ENCODE peak calls at places on chromosomes 11 and 22, in five cellular contexts. P is H9, X is trophoblast cell, I is IMR-90, M is neuronal stem cell. V is an unnamed sample.

GRCh38 chr22:36010913-36011312 is 17.7 kb downstream of the RBFOX2 start:
- DNase-seq in P (no peak), X (peak; percentile 56), I (peak; percentile 92), M (no peak), V (peak; percentile 94)

GRCh38 chr11:65384301-65384889 is 1.9 kb upstream of the SLC25A45 start:
- DNase-seq in P (no peak), X (no peak), I (peak; percentile 56), M (no peak), V (peak; percentile 86)

GRCh38 chr22:45537734-45538181 is 35.1 kb downstream of the FBLN1 start:
- DNase-seq in P (no peak), X (no peak), I (peak; percentile 84), M (no peak), V (no peak)

GRCh38 chr11:45324459-45324858 is 38.3 kb upstream of the SYT13 start:
- DNase-seq in P (no peak), X (no peak), I (no peak), M (no peak), V (no peak)

GRCh38 chr22:39273950-39274887 is 29.4 kb upstream of the PDGFB start:
- DNase-seq in P (no peak), X (no peak), I (no peak), M (no peak), V (no peak)

GRCh38 chr22:50627914-50628542 is at the start of gene ARSA:
- DNase-seq in P (peak; percentile 86), X (peak; percentile 88), I (peak; percentile 81), M (peak; percentile 82), V (peak; percentile 86)

GRCh38 chr11:70594031-70594430 is 195.7 kb downstream of the CTTN start:
- DNase-seq in P (no peak), X (no peak), I (no peak), M (no peak), V (no peak)

GRCh38 chr11:85109141-85109540 is 518.0 kb downstream of the DLG2 start:
- DNase-seq in P (no peak), X (no peak), I (no peak), M (no peak), V (no peak)

GRCh38 chr22:36369004-36369921 is 18.5 kb downstream of the MYH9 start:
- DNase-seq in P (no peak), X (peak; percentile 91), I (peak; percentile 21), M (no peak), V (peak; percentile 56)

DNA sequence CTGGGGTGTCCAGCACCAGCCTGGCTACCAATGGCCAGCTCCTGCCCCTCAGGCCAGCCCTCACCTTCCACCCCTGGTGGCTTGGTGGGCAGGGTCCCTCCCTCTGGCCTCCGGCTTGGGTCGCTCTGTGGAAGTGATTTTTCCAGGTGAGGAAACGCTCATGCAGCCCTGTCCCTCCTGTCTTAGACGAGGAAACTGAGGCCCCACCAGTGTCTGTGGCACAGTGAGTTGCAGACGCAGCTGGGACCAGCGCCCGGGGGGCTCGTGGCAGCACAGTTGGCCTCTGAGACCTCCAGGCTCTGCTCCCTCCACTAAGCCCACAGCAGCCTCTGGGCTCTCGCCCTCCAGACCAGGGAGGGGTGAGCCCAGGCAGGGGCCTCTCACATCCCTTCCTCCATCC is 6.2 kb downstream of the B3GAT1 start:
- DNase-seq in P (no peak), X (no peak), I (no peak), M (no peak), V (no peak)
- H2AFZ ChIP-seq in P (no peak overlapping the region), X (no peak overlapping the region), I (no peak overlapping the region), M (no peak overlapping the region), V (no peak overlapping the region)

GRCh38 chr11:9780929-9781328 is 117.1 kb downstream of the SWAP70 start:
- DNase-seq in P (no peak), X (no peak), I (no peak), M (no peak), V (no peak)

GRCh38 chr11:9787260-9787659 is 123.4 kb downstream of the SWAP70 start:
- DNase-seq in P (no peak), X (no peak), I (no peak), M (no peak), V (no peak)

GRCh38 chr11:9784602-9785315 is 120.9 kb downstream of the SWAP70 start:
- DNase-seq in P (no peak), X (no peak), I (no peak), M (no peak), V (no peak)

GRCh38 chr11:9787981-9788521 is 124.2 kb downstream of the SWAP70 start:
- DNase-seq in P (no peak), X (no peak), I (peak; percentile 95), M (no peak), V (peak; percentile 44)

DNA sequence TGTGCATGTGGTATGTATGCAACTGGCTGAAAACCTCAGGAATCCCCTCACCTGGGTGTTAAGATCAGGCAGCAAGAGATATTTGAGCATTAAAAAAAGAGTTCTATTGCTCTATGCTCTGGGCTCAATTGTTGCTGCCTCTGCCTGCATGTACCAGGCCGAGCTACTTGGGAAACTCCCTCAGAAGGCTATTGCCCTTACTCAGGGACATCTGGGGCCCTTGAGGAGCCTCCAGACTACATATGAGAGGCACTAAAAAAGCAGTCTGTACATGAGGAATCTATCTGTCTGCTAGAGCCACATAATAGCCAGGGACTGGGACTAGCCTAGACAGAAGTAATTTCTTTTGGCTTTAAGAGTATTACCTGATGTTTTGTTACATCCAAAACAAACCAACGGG is 120.1 kb downstream of the SWAP70 start:
- DNase-seq in P (no peak), X (no peak), I (peak; percentile 41), M (no peak), V (peak; percentile 43)
- H3K18ac ChIP-seq in P (no peak overlapping the region), X (no peak overlapping the region), I (peak overlapping the region; percentile 48), M (no peak overlapping the region), V (no peak overlapping the region)

DNA sequence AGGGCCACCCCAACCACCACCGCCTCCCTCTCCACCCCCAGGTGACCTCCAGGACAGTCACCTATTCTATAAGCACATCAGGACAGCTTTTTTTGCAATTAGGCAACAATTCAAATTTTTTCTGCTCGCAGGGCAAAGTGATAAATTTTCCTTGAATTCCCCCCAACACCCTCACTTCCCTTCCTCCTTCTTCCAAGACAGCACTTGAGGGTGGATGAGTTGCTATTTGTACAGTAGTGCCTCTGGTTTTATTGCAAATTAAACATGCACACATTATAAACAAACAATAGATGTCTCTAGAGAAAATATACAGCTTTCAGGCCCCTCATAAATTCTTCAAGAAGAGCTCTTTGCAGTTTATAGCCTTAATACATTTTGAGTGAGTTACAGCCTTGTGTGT is 80.9 kb upstream of the USP47 start:
- DNase-seq in P (no peak), X (no peak), I (no peak), M (no peak), V (no peak)
- H2AFZ ChIP-seq in P (no peak overlapping the region), X (no peak overlapping the region), I (no peak overlapping the region), M (no peak overlapping the region), V (no peak overlapping the region)

DNA sequence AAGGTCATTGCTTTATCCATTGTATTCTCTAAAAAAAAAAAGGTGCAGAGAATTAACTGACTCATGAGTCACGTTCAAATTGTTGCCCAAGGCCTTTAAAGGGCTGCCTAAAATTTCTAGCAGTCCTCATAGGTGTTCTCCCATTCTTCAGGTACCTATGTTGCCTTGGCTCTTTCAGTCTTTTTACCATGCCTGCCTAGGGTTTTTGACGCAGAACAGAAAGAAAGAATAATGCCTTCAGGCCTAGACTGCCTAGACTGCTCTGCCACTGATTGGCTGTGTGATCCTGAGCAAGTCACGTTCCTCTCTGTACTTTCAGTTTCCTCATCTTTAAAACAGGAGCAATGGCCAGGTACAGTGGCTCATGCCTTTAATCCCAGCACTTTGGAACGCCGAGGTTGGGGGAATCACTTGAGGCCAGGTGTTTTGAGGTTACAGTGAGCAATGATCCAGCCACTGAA is 21.5 kb downstream of the CTSC start:
- DNase-seq in P (no peak), X (peak; percentile 79), I (no peak), M (no peak), V (no peak)
- H3K18ac ChIP-seq in P (no peak overlapping the region), X (no peak overlapping the region), I (no peak overlapping the region), M (no peak overlapping the region), V (no peak overlapping the region)

GRCh38 chr11:67289226-67289650 is at the start of gene ANKRD13D:
- DNase-seq in P (no peak), X (peak; percentile 73), I (no peak), M (no peak), V (no peak)

GRCh38 chr11:67286621-67287333 is 2.3 kb upstream of the ANKRD13D start:
- DNase-seq in P (no peak), X (no peak), I (no peak), M (no peak), V (no peak)

GRCh38 chr11:67288452-67289225 is 464 bp upstream of the ANKRD13D start:
- DNase-seq in P (peak; percentile 88), X (peak; percentile 76), I (peak; percentile 88), M (peak; percentile 87), V (peak; percentile 97)

GRCh38 chr11:67287355-67288197 is 1.5 kb upstream of the ANKRD13D start:
- DNase-seq in P (no peak), X (no peak), I (no peak), M (no peak), V (no peak)

GRCh38 chr11:67288198-67288451 is 978 bp upstream of the ANKRD13D start:
- DNase-seq in P (no peak), X (no peak), I (no peak), M (no peak), V (no peak)
- H2AFZ ChIP-seq in P (no peak overlapping the region), X (peak overlapping the region; percentile 68), I (peak overlapping the region; percentile 97), M (peak overlapping the region; percentile 94), V (no peak overlapping the region)

GRCh38 chr11:66958232-66958955 is at the start of gene PC:
- DNase-seq in P (peak; percentile 100), X (peak; percentile 99), I (peak; percentile 100), M (peak; percentile 100), V (peak; percentile 100)
- H3K18ac ChIP-seq in P (peak within 1 kb of the TSS; percentile 5), X (peak within 1 kb of the TSS; percentile 96), I (peak within 1 kb of the TSS; percentile 85), M (peak within 1 kb of the TSS; percentile 97), V (peak within 1 kb of the TSS; percentile 63)

DNA sequence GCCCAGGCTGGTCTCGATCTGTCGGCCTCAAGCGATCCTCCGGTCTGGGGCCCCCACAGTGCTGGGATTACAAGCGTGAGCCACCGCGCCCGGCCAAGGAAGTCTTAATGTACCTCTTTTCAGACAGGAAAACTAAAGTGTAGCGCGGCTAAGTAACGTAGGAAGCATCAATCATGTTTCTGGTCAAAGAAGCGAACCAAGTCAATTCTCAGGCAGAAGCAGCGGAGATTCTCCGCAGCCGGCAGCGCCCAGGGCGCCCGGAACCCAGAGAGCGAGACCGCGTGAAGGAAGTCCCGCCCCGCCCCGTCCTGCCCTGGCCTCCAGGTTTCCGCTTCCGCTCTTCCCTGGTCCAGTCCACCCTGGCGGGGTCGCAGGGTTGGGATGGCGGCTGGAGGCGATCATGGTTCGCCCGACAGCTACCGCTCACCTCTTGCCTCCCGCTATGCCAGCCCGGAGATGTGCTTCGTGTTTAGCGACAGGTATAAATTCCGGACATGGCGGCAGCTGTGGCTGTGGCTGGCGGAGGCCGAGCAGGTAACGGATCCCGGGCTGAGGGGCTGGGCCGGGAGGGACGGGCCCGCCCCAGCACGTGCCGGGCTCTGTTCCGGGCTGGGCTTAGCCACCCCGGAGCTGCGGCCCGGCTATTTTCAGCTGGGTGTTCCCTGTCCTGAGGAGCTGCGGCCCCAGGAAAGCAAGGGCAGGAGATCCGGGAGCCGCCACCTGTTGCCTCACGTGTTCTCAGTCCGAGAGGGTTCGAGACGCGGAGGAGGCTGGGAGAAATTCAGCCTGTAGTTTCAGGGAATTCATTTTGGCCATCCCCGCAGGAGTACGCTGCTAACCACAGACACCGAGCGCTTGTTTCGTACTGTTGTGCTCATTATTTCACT is at the start of gene ADSL:
- DNase-seq in P (peak; percentile 89), X (peak; percentile 86), I (peak; percentile 79), M (peak; percentile 81), V (peak; percentile 93)
- H2AFZ ChIP-seq in P (no peak within 1 kb of the TSS), X (peak within 1 kb of the TSS; percentile 88), I (peak within 1 kb of the TSS; percentile 98), M (peak within 1 kb of the TSS; percentile 94), V (peak within 1 kb of the TSS; percentile 72)

GRCh38 chr11:33913991-33914390 is 22.1 kb upstream of the LMO2 start:
- DNase-seq in P (no peak), X (no peak), I (no peak), M (no peak), V (no peak)
- H3K18ac ChIP-seq in P (no peak overlapping the region), X (no peak overlapping the region), I (no peak overlapping the region), M (no peak overlapping the region), V (no peak overlapping the region)

V was measured in mesenchymal stem cell.